ENCODE peak calls at places on chromosomes 2 and 18, in four cellular contexts. T, A, F and Z are unnamed samples.

GRCh38 chr2:29307522-29307921 is 192.3 kb downstream of the CLIP4 start:
- DNase-seq in T (no peak), A (no peak), F (no peak), Z (no peak)

GRCh38 chr2:229085439-229085838 is 185.6 kb downstream of the PID1 start:
- DNase-seq in T (no peak), F (no peak), A (no peak), Z (no peak)

GRCh38 chr2:12693509-12693908 is 23.2 kb upstream of the TRIB2 start:
- DNase-seq in T (no peak), A (no peak), F (no peak), Z (no peak)

GRCh38 chr2:224347181-224348051 is 54.5 kb downstream of the FAM124B start:
- DNase-seq in F (no peak), A (no peak), T (no peak), Z (no peak)

GRCh38 chr2:191103793-191104192 is 47.0 kb downstream of the STAT4 start:
- DNase-seq in A (no peak), F (no peak), T (no peak), Z (no peak)

GRCh38 chr18:58228762-58229161 is 184.7 kb downstream of the NEDD4L start:
- DNase-seq in A (no peak), F (no peak), T (no peak), Z (no peak)

GRCh38 chr18:35088931-35089330 is 47.7 kb downstream of the MAPRE2 start:
- DNase-seq in A (no peak), T (no peak), F (no peak), Z (no peak)

GRCh38 chr2:64913357-64913869 is 75.8 kb upstream of the SLC1A4 start:
- DNase-seq in T (peak), A (no peak), F (no peak), Z (no peak)

GRCh38 chr2:105789745-105790466 is 45.2 kb downstream of the NCK2 start:
- DNase-seq in A (peak), F (peak), T (no peak), Z (no peak)

GRCh38 chr18:9710037-9710436 is 1.9 kb downstream of the RAB31 start:
- DNase-seq in A (no peak), F (no peak), T (no peak), Z (no peak)

GRCh38 chr18:48814490-48815181 is 136.1 kb downstream of the SMAD7 start:
- DNase-seq in F (no peak), T (no peak), A (no peak), Z (no peak)

GRCh38 chr18:55786651-55787272 is 198.8 kb upstream of the TCF4 start:
- DNase-seq in A (no peak), T (no peak), F (no peak), Z (no peak)

GRCh38 chr2:60252581-60253170 is 300.8 kb downstream of the BCL11A start:
- DNase-seq in A (no peak), F (no peak), T (no peak), Z (no peak)

GRCh38 chr2:150095361-150095760 is 392.1 kb downstream of the RND3 start:
- DNase-seq in T (no peak), F (no peak), A (no peak), Z (no peak)

GRCh38 chr2:242098445-242099128 is 229.1 kb downstream of the RTP5 start:
- DNase-seq in F (no peak), T (no peak), A (no peak), Z (no peak)

GRCh38 chr2:219037783-219038549 is 3.4 kb downstream of the CFAP65 start:
- DNase-seq in F (no peak), T (no peak), A (no peak), Z (no peak)

GRCh38 chr2:105179469-105180372 is 61.8 kb upstream of the GPR45 start:
- DNase-seq in F (peak), A (no peak), T (peak), Z (no peak)

GRCh38 chr2:42830922-42831574 is 38.7 kb upstream of the HAAO start:
- DNase-seq in A (no peak), T (no peak), F (no peak), Z (no peak)

GRCh38 chr18:28189400-28190239 is 12.7 kb upstream of the CDH2 start:
- DNase-seq in F (peak), T (peak), A (no peak), Z (no peak)

GRCh38 chr2:25512707-25513106 is 160.7 kb downstream of the DTNB start:
- DNase-seq in T (no peak), A (no peak), F (no peak), Z (no peak)

GRCh38 chr2:133421516-133422324 is 146.5 kb downstream of the NCKAP5 start:
- DNase-seq in F (no peak), T (peak), A (no peak), Z (no peak)

GRCh38 chr2:174797792-174798276 is 33.6 kb upstream of the CHRNA1 start:
- DNase-seq in F (no peak), T (no peak), A (no peak), Z (no peak)

GRCh38 chr2:69817739-69818494 is 11.5 kb upstream of the GMCL1 start:
- DNase-seq in T (no peak), F (peak), A (no peak), Z (no peak)

GRCh38 chr2:54042341-54042740 is 71.5 kb upstream of the PSME4 start:
- DNase-seq in T (no peak), F (no peak), A (no peak), Z (no peak)

GRCh38 chr2:69764286-69765058 is 22.5 kb downstream of the ANXA4 start:
- DNase-seq in F (no peak), T (no peak), A (no peak), Z (no peak)

GRCh38 chr2:7780345-7780744 is 863.1 kb downstream of the RNF144A start:
- DNase-seq in T (no peak), A (no peak), F (peak), Z (no peak)

GRCh38 chr18:44259610-44260009 is 421.1 kb upstream of the SETBP1 start:
- DNase-seq in F (no peak), A (no peak), T (no peak), Z (no peak)